ENCODE peak calls at places on chromosomes 12 and 14, in six cellular contexts. One of them, this sample, is unnamed.

GRCh38 chr12:116910280-116910644 is 488 bp upstream of the FBXW8 start:
- DNase-seq in astrocyte of the spinal cord: no peak
- DNase-seq in HFFc6: no peak
- DNase-seq in transverse colon: no peak
- DNase-seq in GM10248: no peak
- DNase-seq in BE2C: no peak
- DNase-seq in this sample: no peak

GRCh38 chr12:16691624-16692023 is 85.7 kb upstream of the LMO3 start:
- DNase-seq in astrocyte of the spinal cord: no peak
- DNase-seq in HFFc6: no peak
- DNase-seq in transverse colon: no peak
- DNase-seq in GM10248: no peak
- DNase-seq in BE2C: no peak
- DNase-seq in this sample: no peak

GRCh38 chr12:55847603-55848329 is 5.0 kb upstream of the MMP19 start:
- DNase-seq in astrocyte of the spinal cord: peak
- DNase-seq in HFFc6: peak
- DNase-seq in transverse colon: peak
- DNase-seq in GM10248: no peak
- DNase-seq in BE2C: peak
- DNase-seq in this sample: peak

GRCh38 chr14:92591346-92591745 is 77.8 kb downstream of the RIN3 start:
- DNase-seq in astrocyte of the spinal cord: no peak
- DNase-seq in HFFc6: no peak
- DNase-seq in transverse colon: no peak
- DNase-seq in GM10248: no peak
- DNase-seq in BE2C: no peak
- DNase-seq in this sample: no peak

GRCh38 chr12:913919-914718 is 35.4 kb downstream of the RAD52 start:
- DNase-seq in astrocyte of the spinal cord: peak
- DNase-seq in HFFc6: peak
- DNase-seq in transverse colon: no peak
- DNase-seq in GM10248: no peak
- DNase-seq in BE2C: no peak
- DNase-seq in this sample: no peak

GRCh38 chr12:57755454-57756372 is 810 bp downstream of the MARCHF9 start:
- DNase-seq in astrocyte of the spinal cord: no peak
- DNase-seq in HFFc6: no peak
- DNase-seq in transverse colon: peak
- DNase-seq in GM10248: no peak
- DNase-seq in BE2C: no peak
- DNase-seq in this sample: no peak

GRCh38 chr12:85441740-85442139 is 161.7 kb downstream of the ALX1 start:
- DNase-seq in astrocyte of the spinal cord: peak
- DNase-seq in HFFc6: no peak
- DNase-seq in transverse colon: no peak
- DNase-seq in GM10248: no peak
- DNase-seq in BE2C: no peak
- DNase-seq in this sample: no peak

GRCh38 chr14:63308723-63309317 is 9.9 kb downstream of the GPHB5 start:
- DNase-seq in astrocyte of the spinal cord: no peak
- DNase-seq in HFFc6: no peak
- DNase-seq in transverse colon: peak
- DNase-seq in GM10248: peak
- DNase-seq in BE2C: peak
- DNase-seq in this sample: no peak

GRCh38 chr14:86296173-86296572 is 766.2 kb downstream of the FLRT2 start:
- DNase-seq in astrocyte of the spinal cord: peak
- DNase-seq in HFFc6: peak
- DNase-seq in transverse colon: no peak
- DNase-seq in GM10248: no peak
- DNase-seq in BE2C: peak
- DNase-seq in this sample: no peak

GRCh38 chr14:29906256-29906885 is 21.3 kb downstream of the PRKD1 start:
- DNase-seq in astrocyte of the spinal cord: peak
- DNase-seq in HFFc6: peak
- DNase-seq in transverse colon: no peak
- DNase-seq in GM10248: no peak
- DNase-seq in BE2C: no peak
- DNase-seq in this sample: no peak

GRCh38 chr12:132506730-132507538 is 17.0 kb downstream of the FBRSL1 start:
- DNase-seq in astrocyte of the spinal cord: peak
- DNase-seq in HFFc6: peak
- DNase-seq in transverse colon: peak
- DNase-seq in GM10248: peak
- DNase-seq in BE2C: peak
- DNase-seq in this sample: peak

GRCh38 chr12:2248087-2248900 is 195.5 kb downstream of the CACNA1C start:
- DNase-seq in astrocyte of the spinal cord: peak
- DNase-seq in HFFc6: peak
- DNase-seq in transverse colon: peak
- DNase-seq in GM10248: no peak
- DNase-seq in BE2C: no peak
- DNase-seq in this sample: no peak

GRCh38 chr14:61385002-61385685 is 63.8 kb downstream of the PRKCH start:
- DNase-seq in astrocyte of the spinal cord: no peak
- DNase-seq in HFFc6: no peak
- DNase-seq in transverse colon: peak
- DNase-seq in GM10248: no peak
- DNase-seq in BE2C: no peak
- DNase-seq in this sample: no peak

GRCh38 chr14:52032196-52032865 is 36.5 kb downstream of the NID2 start:
- DNase-seq in astrocyte of the spinal cord: no peak
- DNase-seq in HFFc6: no peak
- DNase-seq in transverse colon: no peak
- DNase-seq in GM10248: no peak
- DNase-seq in BE2C: no peak
- DNase-seq in this sample: no peak

GRCh38 chr14:69315302-69315701 is 55.3 kb downstream of the GALNT16 start:
- DNase-seq in astrocyte of the spinal cord: no peak
- DNase-seq in HFFc6: no peak
- DNase-seq in transverse colon: no peak
- DNase-seq in GM10248: no peak
- DNase-seq in BE2C: no peak
- DNase-seq in this sample: no peak

GRCh38 chr14:33432407-33433023 is 493.8 kb downstream of the NPAS3 start:
- DNase-seq in astrocyte of the spinal cord: peak
- DNase-seq in HFFc6: peak
- DNase-seq in transverse colon: peak
- DNase-seq in GM10248: no peak
- DNase-seq in BE2C: peak
- DNase-seq in this sample: no peak

GRCh38 chr12:108801736-108802665 is 55.4 kb downstream of the SSH1 start:
- DNase-seq in astrocyte of the spinal cord: peak
- DNase-seq in HFFc6: peak
- DNase-seq in transverse colon: peak
- DNase-seq in GM10248: no peak
- DNase-seq in BE2C: no peak
- DNase-seq in this sample: peak

GRCh38 chr12:100371146-100371545 is 14.3 kb downstream of the SLC17A8 start:
- DNase-seq in astrocyte of the spinal cord: no peak
- DNase-seq in HFFc6: no peak
- DNase-seq in transverse colon: no peak
- DNase-seq in GM10248: no peak
- DNase-seq in BE2C: no peak
- DNase-seq in this sample: no peak

GRCh38 chr12:3797649-3798048 is 44.7 kb upstream of the CRACR2A start:
- DNase-seq in astrocyte of the spinal cord: no peak
- DNase-seq in HFFc6: no peak
- DNase-seq in transverse colon: no peak
- DNase-seq in GM10248: no peak
- DNase-seq in BE2C: no peak
- DNase-seq in this sample: no peak

GRCh38 chr12:58915634-58916033 is 4.7 kb downstream of the LRIG3 start:
- DNase-seq in astrocyte of the spinal cord: peak
- DNase-seq in HFFc6: peak
- DNase-seq in transverse colon: peak
- DNase-seq in GM10248: no peak
- DNase-seq in BE2C: no peak
- DNase-seq in this sample: peak

GRCh38 chr12:57514720-57515467 is 5.4 kb downstream of the DDIT3 start:
- DNase-seq in astrocyte of the spinal cord: no peak
- DNase-seq in HFFc6: no peak
- DNase-seq in transverse colon: no peak
- DNase-seq in GM10248: no peak
- DNase-seq in BE2C: no peak
- DNase-seq in this sample: no peak

GRCh38 chr12:127539499-127539898 is 727.5 kb upstream of the TMEM132C start:
- DNase-seq in astrocyte of the spinal cord: no peak
- DNase-seq in HFFc6: no peak
- DNase-seq in transverse colon: no peak
- DNase-seq in GM10248: no peak
- DNase-seq in BE2C: no peak
- DNase-seq in this sample: no peak

GRCh38 chr12:93883436-93884154 is 206.4 kb downstream of the CRADD start:
- DNase-seq in astrocyte of the spinal cord: peak
- DNase-seq in HFFc6: peak
- DNase-seq in transverse colon: no peak
- DNase-seq in GM10248: no peak
- DNase-seq in BE2C: no peak
- DNase-seq in this sample: no peak

GRCh38 chr14:61929651-61930050 is 167.4 kb downstream of the SNAPC1 start:
- DNase-seq in astrocyte of the spinal cord: no peak
- DNase-seq in HFFc6: no peak
- DNase-seq in transverse colon: no peak
- DNase-seq in GM10248: no peak
- DNase-seq in BE2C: no peak
- DNase-seq in this sample: no peak

GRCh38 chr14:96501383-96501745 is 818 bp upstream of the PAPOLA start:
- DNase-seq in astrocyte of the spinal cord: peak
- DNase-seq in HFFc6: no peak
- DNase-seq in transverse colon: no peak
- DNase-seq in GM10248: no peak
- DNase-seq in BE2C: no peak
- DNase-seq in this sample: no peak

GRCh38 chr12:53268637-53269562 is 801 bp downstream of the ESPL1 start:
- DNase-seq in astrocyte of the spinal cord: peak
- DNase-seq in HFFc6: peak
- DNase-seq in transverse colon: no peak
- DNase-seq in GM10248: no peak
- DNase-seq in BE2C: no peak
- DNase-seq in this sample: no peak

GRCh38 chr14:22900088-22900799 is 17.2 kb downstream of the REM2 start:
- DNase-seq in astrocyte of the spinal cord: peak
- DNase-seq in HFFc6: peak
- DNase-seq in transverse colon: peak
- DNase-seq in GM10248: peak
- DNase-seq in BE2C: peak
- DNase-seq in this sample: no peak

GRCh38 chr12:92139634-92140555 is 5.8 kb downstream of the BTG1 start:
- DNase-seq in astrocyte of the spinal cord: peak
- DNase-seq in HFFc6: peak
- DNase-seq in transverse colon: no peak
- DNase-seq in GM10248: no peak
- DNase-seq in BE2C: no peak
- DNase-seq in this sample: no peak

GRCh38 chr12:102631274-102631673 is 150.9 kb upstream of the IGF1 start:
- DNase-seq in astrocyte of the spinal cord: peak
- DNase-seq in HFFc6: peak
- DNase-seq in transverse colon: no peak
- DNase-seq in GM10248: no peak
- DNase-seq in BE2C: no peak
- DNase-seq in this sample: no peak

GRCh38 chr14:65203574-65203973 is 101.3 kb upstream of the MAX start:
- DNase-seq in astrocyte of the spinal cord: no peak
- DNase-seq in HFFc6: no peak
- DNase-seq in transverse colon: no peak
- DNase-seq in GM10248: no peak
- DNase-seq in BE2C: no peak
- DNase-seq in this sample: no peak

GRCh38 chr12:4054643-4055042 is 181.4 kb upstream of the PARP11 start:
- DNase-seq in astrocyte of the spinal cord: no peak
- DNase-seq in HFFc6: no peak
- DNase-seq in transverse colon: peak
- DNase-seq in GM10248: no peak
- DNase-seq in BE2C: no peak
- DNase-seq in this sample: no peak

DNA sequence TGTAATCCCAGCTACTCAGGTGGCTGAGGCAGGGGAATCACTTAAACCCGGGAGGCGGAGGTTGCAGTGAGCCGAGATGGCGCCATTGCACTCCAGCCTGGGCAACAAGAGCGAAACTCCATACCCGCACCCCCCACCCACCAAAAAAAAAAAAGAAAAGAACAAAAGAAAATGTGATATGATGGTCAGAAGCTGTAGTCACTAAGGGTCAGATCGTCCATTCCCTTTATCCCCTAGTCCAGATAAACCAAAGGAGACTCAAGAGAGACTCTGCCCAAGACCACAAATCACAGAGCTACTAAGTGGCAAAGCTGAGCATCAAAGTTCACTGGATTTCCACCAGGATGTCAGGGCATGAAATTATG is 3.2 kb downstream of the PPTC7 start:
- DNase-seq in astrocyte of the spinal cord: no peak
- DNase-seq in HFFc6: no peak
- DNase-seq in transverse colon: no peak
- DNase-seq in GM10248: no peak
- DNase-seq in BE2C: no peak
- DNase-seq in this sample: no peak
- TF ChIP-seq CTCF in astrocyte of the spinal cord: no peak
- TF ChIP-seq CTCF in HFFc6: no peak
- TF ChIP-seq CTCF in transverse colon: no peak
- TF ChIP-seq CTCF in GM10248: no peak
- TF ChIP-seq CTCF in BE2C: no peak
- TF ChIP-seq CTCF in this sample: no peak

GRCh38 chr14:39988939-39989338 is 556.7 kb upstream of the FBXO33 start:
- DNase-seq in astrocyte of the spinal cord: peak
- DNase-seq in HFFc6: no peak
- DNase-seq in transverse colon: no peak
- DNase-seq in GM10248: no peak
- DNase-seq in BE2C: no peak
- DNase-seq in this sample: no peak
- TF ChIP-seq CTCF in astrocyte of the spinal cord: peak
- TF ChIP-seq CTCF in HFFc6: peak
- TF ChIP-seq CTCF in transverse colon: peak
- TF ChIP-seq CTCF in GM10248: peak
- TF ChIP-seq CTCF in BE2C: peak
- TF ChIP-seq CTCF in this sample: no peak

DNA sequence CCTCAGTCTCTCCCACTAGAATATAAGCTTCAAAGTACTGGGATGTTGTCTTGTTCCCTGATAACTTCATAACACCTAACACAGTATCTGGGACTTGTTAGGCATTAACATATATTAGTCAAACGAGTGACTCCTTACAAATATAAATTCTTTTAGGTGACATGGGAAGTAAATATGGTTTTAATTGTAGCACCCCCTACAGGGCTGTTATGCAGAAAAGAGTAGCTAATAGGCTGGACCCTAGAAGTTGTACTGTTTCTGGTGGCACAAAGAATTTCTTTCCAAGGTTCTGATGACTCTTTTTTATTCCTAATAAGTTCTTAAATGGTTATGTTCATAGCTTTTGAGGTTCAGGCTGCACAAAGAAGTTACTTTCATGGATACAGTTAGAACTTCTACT is 29.8 kb downstream of the GPATCH2L start:
- DNase-seq in astrocyte of the spinal cord: no peak
- DNase-seq in HFFc6: no peak
- DNase-seq in transverse colon: no peak
- DNase-seq in GM10248: no peak
- DNase-seq in BE2C: no peak
- DNase-seq in this sample: no peak
- TF ChIP-seq CTCF in astrocyte of the spinal cord: peak
- TF ChIP-seq CTCF in HFFc6: peak
- TF ChIP-seq CTCF in transverse colon: peak
- TF ChIP-seq CTCF in GM10248: no peak
- TF ChIP-seq CTCF in BE2C: peak
- TF ChIP-seq CTCF in this sample: no peak

GRCh38 chr12:122947352-122947792 is 18.9 kb downstream of the ABCB9 start:
- DNase-seq in astrocyte of the spinal cord: no peak
- DNase-seq in HFFc6: no peak
- DNase-seq in transverse colon: peak
- DNase-seq in GM10248: no peak
- DNase-seq in BE2C: no peak
- DNase-seq in this sample: no peak
- TF ChIP-seq CTCF in astrocyte of the spinal cord: no peak
- TF ChIP-seq CTCF in HFFc6: no peak
- TF ChIP-seq CTCF in transverse colon: no peak
- TF ChIP-seq CTCF in GM10248: no peak
- TF ChIP-seq CTCF in BE2C: no peak
- TF ChIP-seq CTCF in this sample: no peak

This sample was measured in ovary.